ENCODE peak calls at places on chromosomes 7 and 10, in four cellular contexts. S, A, K and M are unnamed samples. For H3K4me1, the result is how much of the 10 kb centered on the place peaks cover.

GRCh38 chr7:85828654-85829053 is 641.8 kb upstream of the SEMA3D start:
- DNase-seq in K (no peak), S (no peak), A (no peak), M (no peak)

GRCh38 chr10:78004215-78005026 is 24.9 kb downstream of the POLR3A start:
- DNase-seq in S (no peak), K (no peak), A (no peak), M (peak)

GRCh38 chr7:88310950-88311674 is 4.4 kb upstream of the STEAP4 start:
- DNase-seq in K (no peak), A (no peak), S (no peak), M (no peak)

GRCh38 chr7:147483634-147484292 is 1106.8 kb upstream of the C7orf33 start:
- DNase-seq in S (no peak), K (no peak), A (no peak), M (no peak)

GRCh38 chr7:18866359-18867036 is 250.9 kb downstream of the TWIST1 start:
- DNase-seq in A (peak), K (peak), S (peak), M (peak)

GRCh38 chr10:126576336-126576735 is 94.2 kb downstream of the C10orf90 start:
- DNase-seq in A (no peak), S (no peak), K (no peak), M (no peak)

GRCh38 chr7:121420976-121421375 is 24.9 kb upstream of the FAM3C start:
- DNase-seq in S (no peak), A (no peak), K (no peak), M (no peak)

GRCh38 chr7:21641546-21641945 is 98.7 kb downstream of the DNAH11 start:
- DNase-seq in S (no peak), A (no peak), K (no peak), M (no peak)

GRCh38 chr7:2472744-2473143 is 3.5 kb downstream of the GRIFIN start:
- DNase-seq in A (no peak), S (no peak), K (no peak), M (no peak)

GRCh38 chr7:18874875-18875274 is 242.6 kb downstream of the TWIST1 start:
- DNase-seq in K (no peak), A (no peak), S (no peak), M (no peak)

GRCh38 chr10:122827302-122827701 is 18.4 kb downstream of the CUZD1 start:
- DNase-seq in A (no peak), K (no peak), S (no peak), M (no peak)

GRCh38 chr10:48536226-48536500 is 68.7 kb downstream of the ARHGAP22 start:
- DNase-seq in K (no peak), A (no peak), S (no peak), M (no peak)

GRCh38 chr7:98119257-98119918 is 12.7 kb downstream of the LMTK2 start:
- DNase-seq in S (no peak), A (no peak), K (no peak), M (no peak)

GRCh38 chr10:7544203-7544602 is 122.6 kb downstream of the ITIH5 start:
- DNase-seq in S (no peak), A (no peak), K (no peak), M (no peak)

GRCh38 chr7:39451901-39452300 is 114.3 kb upstream of the YAE1 start:
- DNase-seq in K (no peak), S (no peak), A (no peak), M (no peak)

DNA sequence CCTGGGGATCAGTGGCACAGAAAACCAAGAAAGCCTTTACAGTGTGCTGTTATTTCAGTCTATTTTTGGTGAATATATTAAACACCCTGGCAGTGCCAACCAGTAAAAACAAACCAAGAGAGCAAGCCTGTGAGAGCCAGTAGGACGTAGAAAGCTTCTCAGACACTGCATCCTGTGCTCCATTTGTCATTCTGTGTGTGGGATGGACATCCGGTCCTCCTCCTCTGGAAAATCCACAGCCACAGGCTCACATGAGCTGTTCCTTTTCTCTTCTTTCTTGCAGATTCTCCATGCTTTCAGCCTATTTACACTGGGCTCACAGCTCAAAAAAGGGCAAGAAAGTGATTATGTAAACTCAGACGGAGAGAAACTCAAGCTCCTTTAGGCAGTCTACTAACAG is 119.7 kb upstream of the YAE1 start:
- DNase-seq in K (no peak), A (no peak), S (no peak), M (no peak)
- H3K27ac ChIP-seq in K (no peak), A (no peak), S (no peak), M (no peak)

GRCh38 chr10:35341521-35341920 is 5.2 kb downstream of the CCNY start:
- DNase-seq in S (no peak), A (no peak), K (no peak), M (no peak)

GRCh38 chr10:35346248-35346647 is 9.9 kb downstream of the CCNY start:
- DNase-seq in S (no peak), A (no peak), K (no peak), M (no peak)

GRCh38 chr10:35342381-35342780 is 6.1 kb downstream of the CCNY start:
- DNase-seq in K (no peak), A (no peak), S (no peak), M (no peak)

GRCh38 chr10:35345383-35345742 is 9.1 kb downstream of the CCNY start:
- DNase-seq in A (no peak), S (no peak), K (no peak), M (no peak)

DNA sequence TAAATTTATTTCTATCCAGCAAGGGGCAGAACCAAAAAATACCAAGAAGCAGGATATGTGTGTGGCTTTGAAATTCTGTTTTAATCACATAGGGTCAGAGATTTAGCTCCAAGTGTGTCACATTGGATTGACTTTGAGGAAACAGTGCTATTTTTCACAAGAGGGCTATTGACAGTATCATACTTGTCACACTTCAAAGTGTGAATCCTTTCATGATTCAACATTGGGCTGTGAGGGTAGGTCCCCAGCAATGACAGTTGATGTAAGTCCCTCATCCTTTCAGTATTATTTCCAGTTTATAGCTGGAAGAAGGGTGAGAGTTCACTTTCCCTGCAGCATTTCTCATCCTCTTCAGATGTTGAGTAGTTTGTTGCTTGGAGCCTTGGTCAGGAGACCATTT is 7.4 kb downstream of the CCNY start:
- DNase-seq in S (no peak), A (no peak), K (no peak), M (no peak)
- H3K4me1 ChIP-seq in S (under half), A (half or more), K (under half), M (half or more)

GRCh38 chr10:69631566-69631965 is 1.5 kb downstream of the FAM241B start:
- DNase-seq in S (no peak), K (no peak), A (no peak), M (no peak)

GRCh38 chr10:69630651-69631400 is 779 bp downstream of the FAM241B start:
- DNase-seq in A (no peak), S (no peak), K (no peak), M (no peak)

GRCh38 chr10:69629897-69630650 is at the start of gene FAM241B:
- DNase-seq in K (peak), A (no peak), S (no peak), M (peak)

GRCh38 chr10:69628876-69629275 is 1.2 kb upstream of the FAM241B start:
- DNase-seq in K (no peak), S (no peak), A (no peak), M (no peak)

DNA sequence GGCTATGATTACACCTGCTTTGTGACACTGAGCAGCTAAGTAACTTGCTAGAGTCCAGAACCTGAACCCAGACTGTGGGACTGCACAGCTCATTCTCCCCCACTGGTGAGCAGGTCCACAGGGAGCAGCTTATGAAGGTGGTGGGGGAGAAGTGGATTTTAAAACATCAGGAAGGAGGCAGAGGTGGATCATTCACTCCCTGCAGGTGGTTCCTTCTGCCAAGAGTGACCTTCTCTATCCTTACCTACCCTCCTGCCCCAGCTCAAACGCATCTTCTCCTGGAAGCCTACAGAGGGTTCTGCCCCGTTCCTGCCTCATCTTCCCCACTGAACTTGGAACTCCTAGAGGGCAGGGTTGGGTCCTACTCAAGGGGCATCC is 539 bp upstream of the FAM241B start:
- DNase-seq in A (no peak), K (no peak), S (no peak), M (no peak)
- H3K4me3 ChIP-seq in A (peak), K (peak), S (peak), M (peak)

GRCh38 chr10:11270135-11270857 is 252.6 kb downstream of the CELF2 start:
- DNase-seq in S (peak), A (no peak), K (peak), M (no peak)

GRCh38 chr10:11270858-11271179 is 253.1 kb downstream of the CELF2 start:
- DNase-seq in A (no peak), S (no peak), K (no peak), M (no peak)

GRCh38 chr10:11276475-11276990 is 258.9 kb downstream of the CELF2 start:
- DNase-seq in S (no peak), K (no peak), A (no peak), M (no peak)

DNA sequence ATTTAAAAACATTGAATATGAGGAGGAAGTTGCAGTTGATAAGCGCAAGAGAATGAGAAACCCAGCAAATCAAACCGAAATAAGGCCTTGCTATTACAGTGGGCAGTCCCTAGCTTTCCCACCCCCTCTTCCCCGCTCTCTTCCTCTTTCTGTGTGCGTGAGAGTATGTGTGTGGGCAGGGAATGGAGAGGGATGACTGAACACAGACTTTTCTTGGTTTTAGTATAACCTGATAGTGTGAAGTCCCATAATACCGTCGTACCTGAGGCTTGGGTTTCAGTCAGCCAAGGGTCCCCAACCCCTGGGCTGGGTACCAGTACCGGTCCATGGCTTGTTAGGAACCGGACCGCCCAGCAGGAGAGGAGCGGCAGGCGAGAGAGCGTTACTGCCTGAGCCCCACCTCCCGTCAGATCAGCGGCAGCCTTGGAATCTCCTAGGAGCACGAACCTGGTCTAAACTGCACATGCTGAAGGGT is 255.3 kb downstream of the CELF2 start:
- DNase-seq in A (no peak), K (no peak), S (no peak), M (no peak)
- H3K27ac ChIP-seq in A (no peak), K (peak), S (no peak), M (no peak)

GRCh38 chr7:100109521-100110163 is 8.2 kb downstream of the AP4M1 start:
- DNase-seq in S (no peak), A (no peak), K (no peak), M (no peak)

GRCh38 chr7:100106633-100107032 is 5.2 kb downstream of the AP4M1 start:
- DNase-seq in A (no peak), S (no peak), K (no peak), M (no peak)

GRCh38 chr7:100107890-100108289 is 6.4 kb downstream of the AP4M1 start:
- DNase-seq in A (no peak), S (no peak), K (no peak), M (no peak)

GRCh38 chr7:100105534-100105933 is 4.1 kb downstream of the AP4M1 start:
- DNase-seq in S (no peak), K (no peak), A (no peak), M (no peak)

DNA sequence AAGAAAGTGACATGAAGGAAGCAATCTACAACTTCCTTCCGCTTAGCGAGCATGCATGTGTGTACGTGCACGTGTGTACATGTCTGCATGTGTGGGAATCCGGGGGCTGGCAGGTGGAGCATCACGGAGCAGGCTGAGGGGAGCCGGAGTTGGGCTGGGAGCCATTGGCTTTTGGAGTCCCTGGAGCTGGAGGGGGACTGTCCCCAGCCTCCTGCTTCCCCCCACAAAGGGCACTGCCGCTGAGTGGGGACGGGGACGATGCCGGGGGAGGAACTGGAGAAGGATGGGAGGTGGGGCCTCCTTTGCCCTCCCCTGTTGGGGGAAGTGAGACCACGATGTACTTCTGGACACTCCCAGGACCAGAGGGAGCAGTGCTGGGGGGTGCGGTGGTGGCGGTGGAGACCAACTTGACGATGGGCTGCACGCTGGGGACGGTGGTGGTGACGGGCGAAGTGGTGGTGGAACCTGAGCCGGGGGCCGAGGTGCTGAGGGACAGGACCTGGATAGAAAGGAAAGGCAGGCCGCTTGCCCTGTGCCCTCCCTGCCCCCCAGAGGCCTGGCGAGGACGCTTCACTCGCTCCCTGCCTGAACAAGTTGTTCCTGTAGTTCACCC is 5.8 kb downstream of the AP4M1 start:
- DNase-seq in S (no peak), K (no peak), A (no peak), M (no peak)
- H3K4me1 ChIP-seq in S (under half), K (under half), A (under half), M (under half)

GRCh38 chr7:28330384-28331070 is 81.8 kb upstream of the CREB5 start:
- DNase-seq in K (no peak), S (no peak), A (no peak), M (no peak)
- H3K4me3 ChIP-seq in K (no peak), S (no peak), A (no peak), M (no peak)

DNA sequence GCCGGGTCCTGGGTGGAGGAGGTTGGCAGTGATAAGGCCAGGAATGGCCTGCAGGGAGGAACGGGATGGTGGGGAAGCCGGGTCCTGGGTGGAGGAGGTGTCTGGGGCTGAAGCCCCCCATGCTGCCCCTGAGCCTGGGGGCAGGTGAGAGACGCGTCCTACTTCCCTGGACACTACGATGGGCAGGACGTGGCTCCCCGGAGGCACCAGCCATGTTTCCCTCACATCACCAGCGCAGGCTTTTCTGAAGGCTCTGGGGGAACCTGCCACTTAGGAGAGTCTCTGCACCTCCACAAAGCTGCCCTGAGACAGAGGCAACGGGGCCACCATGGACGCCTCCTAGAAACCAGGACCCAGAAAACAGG is 324.8 kb downstream of the DNAJB6 start:
- DNase-seq in A (no peak), K (no peak), S (no peak), M (no peak)
- H3K27ac ChIP-seq in A (no peak), K (no peak), S (no peak), M (no peak)

DNA sequence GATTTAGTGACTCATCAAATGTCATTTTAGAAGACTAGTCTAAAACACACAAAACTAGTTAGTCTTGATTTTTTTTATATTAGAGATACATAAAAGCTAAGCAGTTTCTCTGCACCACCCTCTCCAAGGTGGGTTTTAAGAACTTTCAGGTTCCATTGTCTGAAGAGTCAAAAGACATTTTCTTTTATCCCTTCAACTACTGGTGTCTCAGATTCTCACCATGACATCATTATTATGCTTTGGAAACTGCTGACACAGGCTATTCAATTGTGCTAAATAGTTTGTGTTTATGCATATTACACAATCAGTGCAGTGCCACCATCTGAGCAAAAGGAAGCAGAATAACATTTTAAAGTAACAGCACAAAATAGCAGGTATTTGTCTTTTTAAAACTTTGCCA is 52.2 kb downstream of the IGF2BP3 start:
- DNase-seq in A (no peak), K (no peak), S (no peak), M (no peak)
- H3K4me1 ChIP-seq in A (under half), K (under half), S (under half), M (under half)

DNA sequence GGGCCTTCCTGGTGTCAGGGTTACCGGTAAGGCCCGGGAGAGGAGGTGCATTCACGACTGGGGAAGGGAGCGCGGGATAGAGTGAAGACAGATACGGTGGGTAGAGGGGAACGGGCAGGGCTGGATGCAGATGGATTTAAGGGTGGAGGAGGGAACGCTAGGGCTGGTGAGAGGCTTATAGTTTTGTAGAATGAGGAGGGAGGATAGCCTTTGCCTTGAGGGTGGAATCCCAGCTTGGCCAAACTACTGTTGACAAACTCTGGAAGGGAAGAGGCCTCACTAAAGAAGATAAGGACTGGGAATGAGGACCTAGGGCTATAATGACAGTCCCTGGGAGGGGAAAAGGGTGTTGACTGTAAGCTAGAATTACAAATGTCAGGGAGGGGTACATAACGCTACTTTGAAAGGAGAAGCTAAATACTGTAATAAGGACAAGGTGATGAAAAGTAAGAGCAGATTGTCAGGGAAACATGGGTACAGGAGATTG is 662 bp downstream of the BTRC start:
- DNase-seq in K (peak), A (peak), S (no peak), M (no peak)
- H3K4me3 ChIP-seq in K (peak), A (peak), S (peak), M (peak)